ENCODE peak calls at places on chromosome 3, in five cellular contexts. S, O, B, N and I are unnamed samples.

GRCh38 chr3:100540791-100541334 is 48.4 kb downstream of the TMEM45A start:
- DNase-seq in S (no peak), O (no peak), B (no peak), N (no peak), I (no peak)

GRCh38 chr3:128984596-128984995 is 9.3 kb downstream of the CFAP92 start:
- DNase-seq in S (no peak), O (no peak), B (no peak), N (no peak), I (no peak)

GRCh38 chr3:102195198-102195948 is 239.4 kb upstream of the ZPLD1 start:
- DNase-seq in S (peak), O (no peak), B (no peak), N (no peak), I (no peak)

GRCh38 chr3:44931791-44932190 is 44.2 kb downstream of the ZDHHC3 start:
- DNase-seq in S (no peak), O (no peak), B (no peak), N (no peak), I (no peak)

GRCh38 chr3:23421811-23422510 is 218.8 kb downstream of the UBE2E2 start:
- DNase-seq in S (no peak), O (no peak), B (no peak), N (no peak), I (no peak)

GRCh38 chr3:158703566-158703965 is 28.7 kb downstream of the RARRES1 start:
- DNase-seq in S (no peak), O (no peak), B (no peak), N (no peak), I (no peak)

GRCh38 chr3:43676440-43676839 is 14.3 kb upstream of the ABHD5 start:
- DNase-seq in S (no peak), O (no peak), B (no peak), N (no peak), I (no peak)

GRCh38 chr3:69872783-69873378 is 126.7 kb upstream of the SAMMSON start:
- DNase-seq in S (no peak), O (no peak), B (no peak), N (no peak), I (no peak)

GRCh38 chr3:16279010-16279409 is 14.0 kb downstream of the OXNAD1 start:
- DNase-seq in S (no peak), O (no peak), B (no peak), N (no peak), I (no peak)

GRCh38 chr3:194250104-194251002 is 100.8 kb downstream of the CPN2 start:
- DNase-seq in S (peak), O (no peak), B (no peak), N (no peak), I (no peak)

GRCh38 chr3:22585504-22585903 is 617.6 kb upstream of the UBE2E2 start:
- DNase-seq in S (no peak), O (no peak), B (no peak), N (no peak), I (no peak)

GRCh38 chr3:30266536-30266935 is 339.9 kb upstream of the TGFBR2 start:
- DNase-seq in S (no peak), O (no peak), B (no peak), N (no peak), I (no peak)

GRCh38 chr3:197305854-197306253 is 7.4 kb upstream of the DLG1 start:
- DNase-seq in S (no peak), O (no peak), B (no peak), N (peak), I (no peak)